ENCODE peak calls at places on chromosome 11, in four cellular contexts. N is NCI-H1694 treated with DMSO at 0.1 percent for 48 hours; O is CD4-positive, alpha-beta T cell; R is pancreas. B is an unnamed sample.

GRCh38 chr11:74744277-74744676 is 4.4 kb upstream of the RNF169 start:
- DNase-seq in R (no peak), O (no peak), N (no peak), B (no peak)

GRCh38 chr11:68011046-68011943 is 1.2 kb downstream of the ALDH3B1 start:
- DNase-seq in O (no peak), N (no peak), R (no peak), B (no peak)

GRCh38 chr11:7579226-7579825 is 65.5 kb downstream of the PPFIBP2 start:
- DNase-seq in N (no peak), R (no peak), O (no peak), B (no peak)

GRCh38 chr11:58805065-58805464 is 39.4 kb downstream of the GLYATL2 start:
- DNase-seq in O (no peak), R (no peak), N (no peak), B (no peak)

GRCh38 chr11:61072316-61073109 is 29.8 kb upstream of the CD5 start:
- DNase-seq in R (no peak), N (no peak), O (no peak), B (no peak)

GRCh38 chr11:100964400-100964799 is 165.2 kb downstream of the PGR start:
- DNase-seq in O (no peak), R (no peak), N (no peak), B (no peak)

GRCh38 chr11:75800728-75801361 is 14.2 kb upstream of the UVRAG start:
- DNase-seq in O (no peak), R (no peak), N (no peak), B (no peak)

GRCh38 chr11:10581481-10582019 is 13.1 kb upstream of the LYVE1 start:
- DNase-seq in R (no peak), N (no peak), O (no peak), B (peak)

GRCh38 chr11:68411501-68411991 is 49.0 kb upstream of the PPP6R3 start:
- DNase-seq in R (no peak), N (no peak), O (no peak), B (no peak)

GRCh38 chr11:2305862-2306823 is 4.3 kb downstream of the TSPAN32 start:
- DNase-seq in O (no peak), R (no peak), N (no peak), B (peak)